ENCODE peak calls at places on chromosomes 7 and 10, in ten cellular contexts. X, I, E, O, J, Z, C, K, V and P are unnamed samples.

GRCh38 chr10:128877141-128877540 is 589.9 kb upstream of the MGMT start:
- DNase-seq in Z (no peak), O (no peak), V (no peak), J (no peak), E (no peak), C (no peak), X (no peak), K (no peak), I (no peak), P (no peak)

GRCh38 chr7:143901710-143902587 is at the start of gene TCAF1:
- DNase-seq in Z (peak; percentile 100), V (peak; percentile 83), E (peak; percentile 97), I (peak; percentile 96), J (peak; percentile 96), O (peak; percentile 97), K (peak; percentile 96), X (peak; percentile 99), C (peak; percentile 99), P (peak; percentile 70)

GRCh38 chr10:97827778-97828291 is 21.8 kb upstream of the GOLGA7B start:
- DNase-seq in C (no peak), I (no peak), K (no peak), J (no peak), Z (peak; percentile 58), E (no peak), V (no peak), X (peak; percentile 80), O (peak; percentile 54), P (no peak)

GRCh38 chr10:103171278-103171677 is 21.8 kb downstream of the NT5C2 start:
- DNase-seq in O (no peak), I (no peak), J (no peak), Z (no peak), V (no peak), K (no peak), C (no peak), E (no peak), X (no peak), P (no peak)

GRCh38 chr10:8013011-8013410 is 41.5 kb upstream of the GATA3 start:
- DNase-seq in I (no peak), Z (no peak), X (no peak), V (no peak), K (no peak), O (no peak), E (no peak), C (no peak), J (no peak), P (no peak)

GRCh38 chr7:99106869-99107268 is 37.0 kb downstream of the SMURF1 start:
- DNase-seq in C (no peak), E (no peak), V (no peak), O (no peak), I (no peak), X (no peak), J (no peak), Z (no peak), K (no peak), P (no peak)

GRCh38 chr7:46239856-46240255 is 318.8 kb upstream of the IGFBP3 start:
- DNase-seq in E (no peak), J (peak; percentile 49), V (no peak), X (no peak), O (no peak), C (no peak), K (peak; percentile 28), I (no peak), Z (no peak), P (no peak)

GRCh38 chr10:75662715-75663114 is 231.3 kb downstream of the LRMDA start:
- DNase-seq in V (no peak), C (no peak), O (no peak), X (no peak), K (no peak), J (no peak), I (no peak), Z (peak; percentile 72), E (no peak), P (no peak)

GRCh38 chr10:42943025-42943818 is 133.6 kb upstream of the RET start:
- DNase-seq in E (no peak), J (no peak), I (no peak), Z (no peak), X (peak; percentile 44), K (no peak), V (no peak), C (peak; percentile 55), O (no peak), P (no peak)

GRCh38 chr10:75294518-75294865 is 58.7 kb upstream of the COMTD1 start:
- DNase-seq in J (no peak), O (peak; percentile 63), C (no peak), Z (peak; percentile 22), E (peak; percentile 80), X (no peak), I (no peak), K (no peak), V (no peak), P (no peak)

GRCh38 chr10:88156341-88156740 is 292.9 kb downstream of the PTEN start:
- DNase-seq in E (no peak), C (no peak), V (no peak), X (no peak), I (no peak), O (no peak), K (peak; percentile 85), J (peak; percentile 74), Z (no peak), P (no peak)

GRCh38 chr10:78116451-78116850 is 82.8 kb downstream of the RPS24 start:
- DNase-seq in V (no peak), I (no peak), K (no peak), J (no peak), E (no peak), Z (no peak), C (no peak), X (no peak), O (no peak), P (no peak)

GRCh38 chr7:133082390-133082766 is 488 bp upstream of the CHCHD3 start:
- DNase-seq in Z (no peak), K (no peak), J (no peak), X (no peak), O (no peak), E (no peak), C (no peak), V (no peak), I (no peak), P (no peak)

GRCh38 chr10:69045441-69046300 is 42.2 kb upstream of the SRGN start:
- DNase-seq in I (no peak), E (no peak), Z (peak; percentile 49), V (no peak), X (no peak), K (peak; percentile 89), C (peak; percentile 74), O (no peak), J (peak; percentile 24), P (no peak)

GRCh38 chr7:151624246-151624928 is 104.7 kb upstream of the RHEB start:
- DNase-seq in X (no peak), Z (no peak), E (no peak), O (no peak), V (no peak), K (no peak), J (no peak), C (no peak), I (no peak), P (no peak)

GRCh38 chr7:157984138-157984913 is 603.3 kb downstream of the PTPRN2 start:
- DNase-seq in X (peak; percentile 42), C (peak; percentile 76), E (no peak), J (no peak), Z (no peak), V (no peak), K (no peak), I (no peak), O (peak; percentile 74), P (no peak)

GRCh38 chr10:5547934-5548660 is 23.3 kb downstream of the CALML3 start:
- DNase-seq in X (peak; percentile 72), E (no peak), Z (peak; percentile 41), O (no peak), V (no peak), C (peak; percentile 82), J (peak; percentile 43), K (no peak), I (no peak), P (no peak)

GRCh38 chr7:44084695-44085094 is 2.4 kb upstream of the POLM start:
- DNase-seq in Z (no peak), E (no peak), K (peak; percentile 55), O (no peak), I (no peak), J (no peak), X (no peak), C (no peak), V (no peak), P (no peak)

GRCh38 chr7:68680235-68680872 is 917.9 kb upstream of the AUTS2 start:
- DNase-seq in O (no peak), X (no peak), Z (no peak), E (no peak), C (no peak), K (no peak), I (no peak), J (no peak), V (no peak), P (no peak)

GRCh38 chr7:3336042-3336665 is 35.1 kb downstream of the SDK1 start:
- DNase-seq in E (no peak), X (no peak), C (no peak), K (no peak), V (no peak), Z (no peak), J (no peak), I (no peak), O (no peak), P (no peak)

GRCh38 chr7:122743211-122743610 is 40.5 kb upstream of the RNF148 start:
- DNase-seq in E (no peak), V (no peak), J (no peak), I (peak; percentile 27), Z (no peak), O (no peak), X (no peak), C (no peak), K (no peak), P (no peak)

GRCh38 chr7:117941138-117941810 is 68.0 kb upstream of the CTTNBP2 start:
- DNase-seq in O (no peak), Z (no peak), I (no peak), V (no peak), X (no peak), K (peak; percentile 1), E (no peak), J (no peak), C (no peak), P (no peak)

GRCh38 chr10:61752111-61753011 is 89.6 kb downstream of the CABCOCO1 start:
- DNase-seq in E (no peak), Z (peak; percentile 42), X (no peak), C (no peak), J (peak; percentile 79), O (no peak), V (no peak), I (no peak), K (peak; percentile 51), P (no peak)

GRCh38 chr7:82481499-82482097 is 38.0 kb upstream of the CACNA2D1 start:
- DNase-seq in E (no peak), J (peak; percentile 34), X (no peak), C (no peak), O (no peak), I (peak; percentile 40), Z (peak; percentile 29), V (no peak), K (peak; percentile 40), P (no peak)

GRCh38 chr10:48285710-48286109 is 11.2 kb upstream of the FRMPD2 start:
- DNase-seq in O (no peak), C (no peak), Z (no peak), E (no peak), V (no peak), X (no peak), J (no peak), K (no peak), I (no peak), P (no peak)

GRCh38 chr10:126080879-126081331 is 184.5 kb downstream of the FANK1 start:
- DNase-seq in I (no peak), K (peak; percentile 38), C (no peak), J (no peak), V (no peak), X (no peak), Z (peak; percentile 40), O (no peak), E (no peak), P (no peak)

GRCh38 chr10:11551915-11552602 is 59.4 kb downstream of the USP6NL start:
- DNase-seq in J (peak; percentile 87), E (no peak), I (no peak), Z (peak; percentile 69), K (peak; percentile 97), V (no peak), O (no peak), X (no peak), C (no peak), P (no peak)

GRCh38 chr10:110780704-110781103 is 91.0 kb upstream of the PDCD4 start:
- DNase-seq in O (no peak), J (no peak), K (no peak), X (no peak), Z (no peak), C (no peak), I (peak; percentile 3), V (no peak), E (no peak), P (no peak)